ENCODE peak calls at places on chromosomes 16 and 17, in nine cellular contexts. N is A549, O is progenitor cell of endocrine pancreas, G is GM06990, S is adrenal gland, B is cardiac muscle cell, X is PC-9, I is OCI-LY7, Y is astrocyte of the cerebellum. J is an unnamed sample.

GRCh38 chr17:33523577-33523981 is 230.5 kb upstream of the ASIC2 start:
- DNase-seq in I (no peak), N (no peak), O (no peak), B (no peak), G (no peak), Y (no peak), S (peak), X (no peak), J (no peak)

GRCh38 chr17:18327093-18327492 is 12.0 kb downstream of the SMCR8 start:
- DNase-seq in O (no peak), B (no peak), X (no peak), Y (peak), G (no peak), I (no peak), N (no peak), S (no peak), J (no peak)

GRCh38 chr17:13776027-13776551 is 174.4 kb upstream of the HS3ST3A1 start:
- DNase-seq in O (no peak), B (peak), S (no peak), Y (no peak), I (no peak), N (no peak), X (no peak), G (no peak), J (no peak)

GRCh38 chr17:49548506-49549310 is 27.0 kb upstream of the NXPH3 start:
- DNase-seq in N (peak), G (no peak), B (peak), Y (no peak), O (no peak), I (no peak), S (no peak), X (no peak), J (peak)

GRCh38 chr17:49779730-49780220 is 8.7 kb upstream of the KAT7 start:
- DNase-seq in Y (peak), S (peak), G (no peak), B (peak), N (peak), X (peak), O (no peak), I (peak), J (peak)

GRCh38 chr17:11986939-11987329 is 10.3 kb downstream of the ZNF18 start:
- DNase-seq in S (no peak), G (no peak), O (no peak), B (peak), N (peak), X (peak), Y (peak), I (peak), J (peak)

GRCh38 chr16:72844225-72844920 is 203.6 kb downstream of the ZFHX3 start:
- DNase-seq in B (peak), G (no peak), I (no peak), O (no peak), X (no peak), S (no peak), N (no peak), Y (no peak), J (no peak)

GRCh38 chr17:50840311-50840851 is 5.0 kb downstream of the WFIKKN2 start:
- DNase-seq in S (no peak), N (no peak), I (no peak), Y (no peak), B (no peak), G (no peak), O (no peak), X (peak), J (no peak)

GRCh38 chr16:67296422-67296821 is 17.1 kb downstream of the PLEKHG4 start:
- DNase-seq in N (no peak), I (no peak), Y (peak), B (no peak), X (peak), O (no peak), G (no peak), S (no peak), J (no peak)

GRCh38 chr17:73017653-73018052 is 74.8 kb downstream of the SLC39A11 start:
- DNase-seq in I (no peak), G (no peak), Y (no peak), X (no peak), S (no peak), B (no peak), N (no peak), O (no peak), J (no peak)

GRCh38 chr16:75760018-75760519 is 33.8 kb upstream of the CPHXL start:
- DNase-seq in G (no peak), X (no peak), Y (no peak), B (no peak), S (no peak), N (no peak), I (no peak), O (no peak), J (no peak)

GRCh38 chr17:30975042-30975820 is 4.4 kb downstream of the RNF135 start:
- DNase-seq in X (no peak), Y (no peak), B (no peak), G (no peak), I (no peak), S (no peak), O (no peak), N (no peak), J (no peak)

GRCh38 chr17:75398279-75398678 is 7.2 kb downstream of the GRB2 start:
- DNase-seq in B (no peak), I (no peak), N (no peak), X (no peak), G (no peak), Y (no peak), O (no peak), S (no peak), J (no peak)

GRCh38 chr16:87314990-87315420 is 2.2 kb downstream of the C16orf95 start:
- DNase-seq in S (no peak), Y (no peak), N (no peak), I (no peak), X (no peak), G (no peak), B (no peak), O (no peak), J (no peak)

GRCh38 chr16:15993128-15993527 is 43.7 kb downstream of the ABCC1 start:
- DNase-seq in O (no peak), X (no peak), B (no peak), I (no peak), N (no peak), Y (no peak), G (no peak), S (no peak), J (no peak)

GRCh38 chr17:75652934-75653549 is 13.9 kb downstream of the RECQL5 start:
- DNase-seq in B (peak), O (no peak), Y (peak), G (no peak), I (peak), N (peak), S (no peak), X (no peak), J (peak)

GRCh38 chr17:77391668-77392375 is 251.1 kb downstream of the SEC14L1 start:
- DNase-seq in B (no peak), S (no peak), O (no peak), G (no peak), I (no peak), N (peak), X (no peak), Y (peak), J (peak)

GRCh38 chr17:5241861-5242671 is 7.4 kb upstream of the SCIMP start:
- DNase-seq in G (peak), B (no peak), N (no peak), I (peak), O (no peak), S (no peak), Y (no peak), X (no peak), J (no peak)

GRCh38 chr17:71023631-71024030 is 854.3 kb downstream of the KCNJ2 start:
- DNase-seq in X (no peak), Y (no peak), S (no peak), O (no peak), N (no peak), B (peak), G (no peak), I (no peak), J (no peak)

GRCh38 chr16:53056528-53056881 is 1.7 kb downstream of the CHD9 start:
- DNase-seq in X (no peak), Y (no peak), G (no peak), O (no peak), B (no peak), N (no peak), S (no peak), I (peak), J (no peak)

GRCh38 chr17:78202666-78203065 is 11.4 kb upstream of the BIRC5 start:
- DNase-seq in B (no peak), X (no peak), N (no peak), S (no peak), I (no peak), G (no peak), Y (no peak), O (no peak), J (no peak)

GRCh38 chr17:39062846-39063680 is 88.4 kb downstream of the PLXDC1 start:
- DNase-seq in X (peak), G (no peak), I (no peak), O (no peak), S (no peak), Y (peak), B (no peak), N (no peak), J (no peak)

GRCh38 chr17:78822552-78822951 is 18.1 kb downstream of the USP36 start:
- DNase-seq in Y (peak), X (no peak), B (no peak), G (no peak), S (no peak), O (no peak), I (no peak), N (no peak), J (no peak)

GRCh38 chr17:75406222-75406615 is 741 bp upstream of the GRB2 start:
- DNase-seq in N (no peak), G (no peak), O (no peak), X (no peak), B (no peak), S (no peak), I (peak), Y (no peak), J (no peak)

DNA sequence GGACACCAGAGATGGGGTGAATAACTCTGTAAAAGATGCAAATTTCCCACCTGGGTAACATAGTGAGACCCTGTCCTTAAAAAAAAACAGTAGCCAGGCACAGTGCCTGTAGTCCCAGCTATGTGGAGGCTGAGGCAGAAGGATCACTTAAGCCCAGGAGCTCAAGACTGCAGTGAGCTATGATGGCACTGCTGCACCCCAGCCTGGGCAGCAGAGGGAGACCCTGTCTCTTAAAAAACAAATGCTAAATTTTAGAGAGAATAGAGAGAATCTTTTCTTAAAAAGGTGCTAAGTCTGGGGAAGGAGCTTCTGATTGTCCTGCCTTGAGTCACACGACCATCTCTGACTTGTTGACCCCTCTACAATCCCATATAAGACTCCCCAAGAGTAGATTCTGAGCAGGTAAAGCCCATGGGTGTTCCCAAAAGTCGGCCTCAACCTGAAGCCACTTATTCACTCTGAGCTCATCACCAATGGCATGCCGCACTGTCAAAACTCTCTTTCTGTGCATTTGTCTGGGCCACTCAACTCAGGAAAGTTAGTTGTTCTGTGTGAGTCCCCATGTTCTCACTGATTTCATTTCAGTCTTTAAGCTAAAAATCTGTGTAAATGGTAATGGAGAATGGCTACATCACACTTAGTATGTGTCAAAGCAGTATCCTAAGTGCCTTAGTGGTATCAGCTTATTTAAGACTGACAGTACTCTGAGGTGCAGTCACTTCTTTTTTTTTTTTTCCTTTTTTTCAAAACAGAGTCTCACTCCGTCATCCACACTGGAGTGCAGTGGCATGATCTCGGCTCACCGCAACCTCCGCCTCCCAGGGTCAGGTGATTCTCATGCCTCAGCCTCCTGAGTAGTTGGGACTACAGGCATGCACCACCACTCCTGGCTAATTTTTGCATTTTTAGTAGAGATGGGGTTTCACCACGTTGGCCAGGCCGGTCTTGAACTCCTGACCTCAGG is 41.6 kb downstream of the PRKCB start:
- DNase-seq in B (no peak), I (peak), S (no peak), Y (no peak), O (no peak), X (no peak), N (peak), G (no peak), J (no peak)
- TF ChIP-seq CTCF in B (no peak), I (peak), S (no peak), Y (no peak), O (no peak), X (no peak), N (no peak), G (peak), J (no peak)

GRCh38 chr16:19167710-19168172 is 299 bp upstream of the SYT17 start:
- DNase-seq in S (peak), B (peak), I (peak), G (peak), Y (peak), N (peak), X (peak), O (peak), J (peak)
- TF ChIP-seq CTCF in S (peak), B (peak), I (peak), G (peak), Y (peak), N (peak), X (peak), O (peak), J (peak)

DNA sequence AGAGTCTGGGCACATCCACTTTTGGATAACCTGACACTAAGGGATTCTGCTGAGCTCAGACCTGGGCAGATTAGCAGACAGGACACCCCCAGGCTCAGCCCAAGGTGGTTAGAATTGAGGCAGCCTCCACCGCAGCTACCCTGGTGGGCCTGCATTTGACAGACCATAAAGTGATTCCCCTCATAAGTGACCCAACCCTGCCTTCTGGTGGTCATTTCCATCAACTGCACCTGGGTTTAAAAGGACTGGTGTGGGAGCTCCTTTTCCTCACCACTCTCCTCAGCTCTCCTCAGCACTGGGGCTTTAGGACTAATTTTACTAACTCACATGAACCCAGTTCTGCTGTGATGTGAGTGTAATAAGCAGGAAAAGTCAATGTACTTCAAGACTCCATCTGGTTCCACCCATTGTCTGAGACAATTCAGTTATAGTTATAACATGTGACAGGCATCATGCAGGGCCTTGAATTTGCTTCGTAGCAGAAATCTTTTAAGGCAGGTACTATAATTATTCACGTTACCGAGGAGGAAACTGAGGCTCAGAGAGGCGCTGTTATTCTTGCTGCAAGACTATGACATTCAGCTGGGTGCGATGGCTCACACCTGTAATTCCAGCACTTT is 42.5 kb downstream of the MYH3 start:
- DNase-seq in X (no peak), O (peak), N (peak), B (peak), S (no peak), I (peak), Y (peak), G (no peak), J (peak)
- TF ChIP-seq CTCF in X (peak), O (peak), N (peak), B (peak), S (peak), I (peak), Y (peak), G (peak), J (peak)

GRCh38 chr17:3691539-3692166 is 4.3 kb downstream of the P2RX5 start:
- DNase-seq in I (peak), O (no peak), N (no peak), S (no peak), Y (no peak), G (no peak), B (no peak), X (no peak), J (no peak)
- TF ChIP-seq CTCF in I (peak), O (no peak), N (no peak), S (no peak), Y (no peak), G (no peak), B (no peak), X (no peak), J (no peak)

DNA sequence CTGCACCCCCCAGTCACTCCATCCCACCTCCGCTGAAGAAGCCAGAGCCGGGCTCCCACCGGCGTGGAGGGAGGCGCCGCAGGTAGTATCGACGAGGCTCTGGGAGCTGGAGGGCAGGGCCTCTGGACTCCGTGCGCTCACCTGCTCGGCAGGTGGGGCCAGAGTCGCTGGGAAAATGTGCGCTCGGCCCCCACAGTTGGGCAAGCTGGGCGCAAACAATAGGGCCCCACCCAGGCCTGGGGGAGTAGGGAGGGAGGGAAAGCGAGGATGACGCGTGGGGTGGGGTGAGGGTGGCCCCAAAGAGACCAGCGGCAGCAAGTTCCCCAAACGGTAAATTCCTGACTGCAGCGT is 660 bp downstream of the JUP start:
- DNase-seq in O (peak), I (no peak), S (no peak), X (peak), Y (no peak), G (no peak), N (peak), B (peak), J (peak)
- TF ChIP-seq CTCF in O (no peak), I (no peak), S (no peak), X (no peak), Y (no peak), G (no peak), N (no peak), B (no peak), J (no peak)

GRCh38 chr17:43645765-43646481 is 15.8 kb downstream of the MEOX1 start:
- DNase-seq in S (peak), G (no peak), O (peak), N (no peak), B (no peak), I (no peak), Y (no peak), X (no peak), J (peak)
- TF ChIP-seq CTCF in S (no peak), G (no peak), O (peak), N (no peak), B (no peak), I (no peak), Y (no peak), X (no peak), J (no peak)

GRCh38 chr17:81228834-81229665 is 6.3 kb upstream of the CEP131 start:
- DNase-seq in S (no peak), X (no peak), O (no peak), G (peak), I (no peak), N (no peak), B (no peak), Y (no peak), J (no peak)

GRCh38 chr17:81231766-81232581 is 6.9 kb downstream of the TEPSIN start:
- DNase-seq in G (peak), B (no peak), N (no peak), X (no peak), O (no peak), Y (no peak), I (no peak), S (no peak), J (no peak)

GRCh38 chr17:81231121-81231645 is 7.7 kb downstream of the TEPSIN start:
- DNase-seq in X (no peak), B (no peak), N (no peak), O (no peak), G (peak), I (no peak), S (no peak), Y (no peak), J (no peak)

GRCh38 chr17:81229666-81229920 is 6.8 kb upstream of the CEP131 start:
- DNase-seq in N (no peak), X (no peak), O (no peak), S (no peak), Y (no peak), B (no peak), I (no peak), G (peak), J (no peak)

DNA sequence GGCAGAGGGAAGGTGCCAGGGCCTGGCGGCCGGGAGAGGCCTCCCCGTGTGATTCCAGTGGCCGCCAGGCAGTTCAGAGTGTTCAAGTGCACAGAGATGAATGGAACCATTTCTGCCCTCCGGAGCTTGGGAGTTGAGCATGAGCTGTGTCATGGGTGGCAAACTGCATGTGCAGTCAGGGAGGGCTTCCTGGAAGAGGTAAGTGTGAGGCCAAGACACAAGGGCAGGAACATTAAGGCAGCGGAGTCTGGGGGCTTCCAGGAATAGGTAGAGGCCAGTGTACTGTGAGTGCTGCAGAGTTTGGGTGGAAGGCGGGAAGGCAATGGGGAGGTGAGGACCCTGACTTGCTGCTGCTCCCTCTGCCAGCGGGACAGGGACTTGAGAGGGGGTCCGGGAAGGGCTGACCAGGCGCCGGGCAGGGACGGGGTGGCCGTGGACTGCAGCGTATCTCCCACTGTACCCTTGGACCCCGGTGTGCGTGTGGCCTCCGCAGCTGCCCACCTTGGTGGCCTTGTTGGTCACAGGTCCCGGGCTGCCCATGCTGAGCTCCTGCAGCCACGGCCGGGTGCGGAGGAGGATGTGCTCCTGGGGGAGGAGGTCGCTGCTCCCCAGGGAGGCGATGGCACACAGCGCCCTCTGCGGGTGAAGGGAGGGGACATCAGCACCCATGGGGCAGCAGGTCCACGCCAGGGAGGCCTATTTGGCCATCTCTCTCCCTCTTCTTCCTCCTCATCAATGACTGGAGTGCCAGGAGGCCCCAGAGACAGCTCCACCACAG is 7.5 kb upstream of the CEP131 start:
- DNase-seq in Y (no peak), B (no peak), G (peak), S (no peak), N (peak), O (no peak), I (peak), X (no peak), J (no peak)
- TF ChIP-seq CTCF in Y (peak), B (peak), G (peak), S (no peak), N (peak), O (peak), I (peak), X (peak), J (peak)

J was measured in Calu3.